ENCODE peak calls at places on chromosomes 6 and 20, in seven cellular contexts. K, A, O, M, U, V and G are unnamed samples. For H3K4me1, the result is how much of the 10 kb centered on the place peaks cover.

GRCh38 chr6:121896363-121896762 is 460.9 kb downstream of the GJA1 start:
- DNase-seq in U (no peak), V (no peak), A (no peak), K (no peak), M (no peak), O (no peak), G (no peak)

GRCh38 chr20:39518649-39519048 is 556.5 kb downstream of the DHX35 start:
- DNase-seq in A (no peak), K (no peak), U (no peak), V (no peak), O (no peak), M (no peak), G (no peak)

GRCh38 chr20:3218307-3218988 is 9.2 kb downstream of the ITPA start:
- DNase-seq in O (peak), V (peak), A (no peak), U (no peak), K (peak), M (peak), G (peak)

GRCh38 chr6:134381926-134382325 is 64.0 kb upstream of the SGK1 start:
- DNase-seq in A (no peak), K (no peak), O (peak), U (no peak), M (peak), V (peak), G (no peak)

GRCh38 chr6:36326351-36326995 is 10.2 kb downstream of the BNIP5 start:
- DNase-seq in K (no peak), V (no peak), M (no peak), O (no peak), U (no peak), A (no peak), G (no peak)

GRCh38 chr6:396126-396520 is 4.6 kb downstream of the IRF4 start:
- DNase-seq in M (no peak), A (no peak), O (no peak), U (no peak), K (no peak), V (no peak), G (no peak)

GRCh38 chr20:4086771-4087677 is 71.7 kb upstream of the RNF24 start:
- DNase-seq in V (no peak), M (no peak), K (no peak), A (no peak), O (no peak), U (no peak), G (no peak)

GRCh38 chr6:27592481-27593199 is 119.7 kb upstream of the ZNF184 start:
- DNase-seq in O (peak), A (no peak), K (no peak), U (peak), V (no peak), M (no peak), G (no peak)

GRCh38 chr20:54221383-54221782 is 13.5 kb downstream of the PFDN4 start:
- DNase-seq in U (no peak), K (no peak), V (no peak), M (no peak), O (no peak), A (no peak), G (no peak)

GRCh38 chr20:51275181-51275580 is 252.3 kb upstream of the KCNG1 start:
- DNase-seq in M (no peak), O (no peak), A (no peak), V (no peak), U (no peak), K (no peak), G (no peak)

GRCh38 chr20:4329232-4329631 is 313.9 kb upstream of the RNF24 start:
- DNase-seq in M (no peak), V (no peak), A (no peak), K (no peak), O (no peak), U (no peak), G (no peak)

GRCh38 chr6:90156861-90157260 is 139.8 kb downstream of the BACH2 start:
- DNase-seq in M (no peak), A (no peak), O (no peak), V (no peak), K (no peak), U (no peak), G (no peak)

GRCh38 chr6:125888989-125889656 is 67.4 kb upstream of the HINT3 start:
- DNase-seq in U (no peak), A (no peak), O (peak), K (no peak), M (no peak), V (no peak), G (no peak)

GRCh38 chr20:37914672-37915433 is 11.9 kb downstream of the VSTM2L start:
- DNase-seq in K (no peak), A (no peak), V (no peak), U (no peak), M (no peak), O (no peak), G (peak)

GRCh38 chr6:30779850-30780641 is 35.7 kb upstream of the IER3 start:
- DNase-seq in O (no peak), K (no peak), A (no peak), V (no peak), M (no peak), U (no peak), G (no peak)

DNA sequence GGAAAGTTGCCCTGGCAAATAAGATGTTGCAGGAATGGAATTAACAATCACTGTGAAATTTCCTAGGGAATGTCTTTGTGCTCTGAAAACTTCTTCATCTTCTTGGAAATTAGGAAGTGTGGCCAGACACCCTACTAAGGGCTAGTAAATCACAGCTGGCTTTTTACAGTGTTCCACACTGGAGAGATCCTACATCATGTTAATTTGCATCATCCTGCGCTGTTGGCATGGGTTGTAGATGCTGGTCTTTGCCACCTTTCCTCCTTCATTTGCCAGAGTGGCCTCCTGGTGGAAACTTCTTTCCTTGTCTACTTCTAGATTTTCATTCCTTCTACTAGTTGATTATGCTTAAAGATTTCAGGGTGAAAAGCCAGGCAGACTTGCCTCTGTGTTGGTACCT is 2.7 kb downstream of the TNFAIP3 start:
- DNase-seq in K (no peak), A (no peak), O (no peak), U (no peak), V (no peak), M (no peak), G (no peak)
- H3K4me1 ChIP-seq in K (under half), A (under half), O (under half), U (under half), V (under half), M (half or more), G (half or more)

DNA sequence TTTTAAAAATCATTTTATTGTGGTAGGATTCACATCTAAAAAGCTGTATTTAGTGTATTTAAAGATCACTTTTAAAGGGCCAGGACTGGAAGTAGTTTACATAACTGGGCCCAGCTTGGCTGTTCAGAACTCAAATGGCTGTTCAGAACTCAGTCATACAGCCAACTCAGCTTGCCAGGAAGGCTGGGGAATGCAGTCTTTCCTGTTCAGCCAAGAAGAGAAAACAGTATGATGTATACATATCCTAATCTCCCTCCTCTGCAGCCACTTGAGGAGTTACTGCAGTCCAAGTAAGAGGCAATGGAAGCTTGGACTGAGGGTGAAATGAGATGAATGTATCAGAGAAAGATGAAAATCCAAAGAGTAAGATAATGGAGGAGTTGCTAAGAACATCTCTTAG is 24.6 kb downstream of the DSTN start:
- DNase-seq in U (no peak), O (peak), K (peak), A (no peak), M (peak), V (no peak), G (peak)
- TF ChIP-seq POLR2AphosphoS5 in U (no peak), O (no peak), K (no peak), A (peak), M (peak), V (no peak), G (peak)

GRCh38 chr6:41921712-41921998 is 356 bp downstream of the BYSL start:
- DNase-seq in U (no peak), A (no peak), M (no peak), V (no peak), O (no peak), K (no peak), G (no peak)

GRCh38 chr6:41922154-41922553 is 855 bp downstream of the BYSL start:
- DNase-seq in V (no peak), U (no peak), A (no peak), O (no peak), K (no peak), M (no peak), G (no peak)

GRCh38 chr6:41917528-41917927 is 3.4 kb downstream of the MED20 start:
- DNase-seq in U (no peak), V (no peak), O (peak), K (no peak), A (no peak), M (no peak), G (no peak)

DNA sequence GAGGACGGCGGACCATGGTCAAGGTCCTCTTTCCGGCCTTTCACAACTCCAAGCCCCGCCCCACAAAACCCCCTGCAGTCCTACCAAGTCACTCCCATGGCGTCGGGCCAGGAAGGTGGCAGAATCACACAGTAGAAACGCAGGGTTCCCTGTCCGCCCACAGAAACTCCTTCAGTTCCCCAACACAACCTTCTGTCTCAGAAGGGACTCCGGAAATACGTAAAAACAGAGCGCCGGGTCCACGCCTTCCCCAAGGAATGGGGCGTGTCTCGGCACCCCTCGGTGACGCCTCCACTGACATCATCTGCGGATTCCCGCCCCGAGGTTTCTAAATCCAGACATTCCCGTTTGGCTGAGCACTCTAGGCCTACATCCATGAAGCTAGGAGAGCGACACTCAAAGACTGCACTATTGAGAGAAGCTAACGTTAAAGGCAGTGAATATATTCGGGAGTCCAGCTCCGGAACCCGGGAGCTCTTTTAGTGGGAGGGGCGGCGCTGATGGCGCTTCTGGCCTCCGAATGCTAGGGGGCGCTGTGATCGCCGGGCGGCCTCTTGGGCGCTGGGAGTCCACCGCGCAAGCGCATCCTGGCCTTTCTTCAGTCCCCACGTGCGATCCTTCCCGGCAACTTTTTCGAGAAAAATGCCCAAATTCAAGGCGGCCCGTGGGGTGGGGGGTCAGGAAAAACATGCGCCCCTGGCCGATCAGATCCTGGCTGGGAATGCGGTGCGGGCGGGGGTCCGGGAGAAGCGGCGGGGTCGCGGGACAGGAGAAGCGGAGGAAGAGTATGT is at the start of the genes BYSL and MED20:
- DNase-seq in K (peak), M (peak), A (peak), U (peak), O (peak), V (peak), G (peak)
- H3K4me1 ChIP-seq in K (under half), M (half or more), A (under half), U (under half), O (under half), V (under half), G (under half)

GRCh38 chr6:87393026-87393622 is 14.6 kb upstream of the CFAP206 start:
- DNase-seq in K (no peak), U (no peak), A (no peak), V (no peak), M (no peak), O (peak), G (no peak)
- TF ChIP-seq POLR2AphosphoS5 in K (no peak), U (no peak), A (no peak), V (no peak), M (no peak), O (no peak), G (no peak)